ENCODE peak calls at places on chromosomes 6 and 20, in six cellular contexts. T is mesendoderm, I is H9, H is IMR-90, M is mesenchymal stem cell, F is H1. X is an unnamed sample.

GRCh38 chr6:26155066-26155925 is 68.1 kb downstream of the HFE start:
- DNase-seq in F (no peak), H (no peak), I (no peak), M (peak; percentile 31), T (peak; percentile 47), X (no peak)

GRCh38 chr6:138557147-138557546 is 57.9 kb upstream of the NHSL1 start:
- DNase-seq in H (no peak), F (no peak), I (no peak), T (no peak), M (no peak), X (no peak)

GRCh38 chr6:67854098-67854497 is 781.0 kb upstream of the ADGRB3 start:
- DNase-seq in I (no peak), H (no peak), T (peak; percentile 3), M (peak; percentile 18), F (no peak), X (no peak)

GRCh38 chr20:10537850-10538480 is 102.9 kb downstream of the SLX4IP start:
- DNase-seq in F (no peak), I (no peak), T (no peak), M (no peak), H (peak; percentile 73), X (no peak)

GRCh38 chr20:51335329-51335841 is 207.1 kb downstream of the NFATC2 start:
- DNase-seq in H (peak; percentile 100), I (no peak), M (peak; percentile 100), F (no peak), T (peak; percentile 96), X (no peak)

GRCh38 chr6:33840064-33840926 is 36.5 kb upstream of the MLN start:
- DNase-seq in M (peak; percentile 100), H (peak; percentile 98), T (peak; percentile 96), I (no peak), F (no peak), X (no peak)

GRCh38 chr6:26218824-26219223 is 131.6 kb downstream of the HFE start:
- DNase-seq in F (no peak), I (no peak), H (no peak), M (no peak), T (no peak), X (no peak)

GRCh38 chr6:129709909-129710721 is at the start of gene ARHGAP18:
- DNase-seq in M (peak; percentile 96), H (peak; percentile 89), I (peak; percentile 91), T (peak; percentile 95), F (peak; percentile 70), X (peak; percentile 86)

GRCh38 chr20:58384821-58385220 is 4.2 kb upstream of the VAPB start:
- DNase-seq in H (no peak), F (no peak), M (no peak), I (peak; percentile 7), T (no peak), X (no peak)

GRCh38 chr6:163159689-163160088 is 254.8 kb upstream of the QKI start:
- DNase-seq in I (no peak), F (no peak), M (no peak), T (no peak), H (no peak), X (no peak)

GRCh38 chr20:11204926-11205768 is 531.3 kb upstream of the JAG1 start:
- DNase-seq in F (peak; percentile 33), M (peak; percentile 74), H (peak; percentile 71), I (peak; percentile 69), T (peak; percentile 86), X (peak; percentile 56)

DNA sequence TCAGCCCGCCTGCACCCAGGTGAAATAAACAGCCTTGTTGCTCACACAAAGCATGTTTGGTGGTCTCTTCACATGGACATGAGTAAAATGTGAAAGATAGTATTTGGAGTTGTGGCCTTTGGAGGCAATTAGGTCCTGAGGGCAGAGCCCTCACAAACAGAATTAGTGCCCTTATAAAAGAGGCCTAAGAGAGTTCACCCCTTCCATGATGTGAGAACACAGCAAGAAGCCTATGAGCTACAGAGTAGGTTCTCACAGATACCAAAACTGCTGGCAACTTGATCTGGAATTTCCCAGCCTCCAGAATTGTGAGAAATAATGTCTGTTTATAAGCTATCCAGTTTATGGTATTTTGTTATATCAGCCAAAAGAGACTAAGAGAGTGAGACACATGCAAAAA is 74.5 kb downstream of the TRDN start:
- DNase-seq in H (no peak), T (peak; percentile 52), I (no peak), F (no peak), M (no peak), X (no peak)
- H2BK15ac ChIP-seq in H (no peak overlapping the region), T (no peak overlapping the region), I (no peak overlapping the region), F (no peak overlapping the region), M (no peak overlapping the region), X (no peak overlapping the region)

GRCh38 chr20:63553251-63553932 is 567 bp upstream of the FNDC11 start:
- DNase-seq in M (peak; percentile 89), I (peak; percentile 95), H (peak; percentile 83), T (peak; percentile 91), F (peak; percentile 92), X (peak; percentile 92)
- H3K18ac ChIP-seq in M (peak overlapping the region; percentile 75), I (no peak overlapping the region), H (no peak overlapping the region), T (peak overlapping the region; percentile 62), F (no peak overlapping the region), X (peak overlapping the region; percentile 99)

GRCh38 chr6:75283907-75284284 is 696 bp downstream of the TMEM30A start:
- DNase-seq in I (no peak), M (no peak), F (no peak), T (peak; percentile 16), H (no peak), X (no peak)
- H2BK15ac ChIP-seq in I (no peak overlapping the region), M (no peak overlapping the region), F (no peak overlapping the region), T (no peak overlapping the region), H (peak overlapping the region; percentile 93), X (no peak overlapping the region)

GRCh38 chr6:146359123-146359522 is 184.5 kb upstream of the RAB32 start:
- DNase-seq in F (no peak), H (no peak), T (no peak), M (no peak), I (no peak), X (no peak)
- H3K18ac ChIP-seq in F (no peak overlapping the region), H (no peak overlapping the region), T (peak overlapping the region; percentile 73), M (no peak overlapping the region), I (no peak overlapping the region), X (no peak overlapping the region)

GRCh38 chr20:13025181-13025580 is 16.4 kb downstream of the SPTLC3 start:
- DNase-seq in F (no peak), T (peak; percentile 62), I (no peak), M (no peak), H (no peak), X (no peak)
- H2BK15ac ChIP-seq in F (no peak overlapping the region), T (no peak overlapping the region), I (no peak overlapping the region), M (no peak overlapping the region), H (no peak overlapping the region), X (no peak overlapping the region)

GRCh38 chr6:27866370-27867050 is 45.7 kb downstream of the OR2B2 start:
- DNase-seq in F (no peak), T (peak; percentile 90), H (peak; percentile 68), I (peak; percentile 45), M (peak; percentile 86), X (peak; percentile 59)
- H3K18ac ChIP-seq in F (peak overlapping the region; percentile 86), T (peak overlapping the region; percentile 92), H (no peak overlapping the region), I (peak overlapping the region; percentile 79), M (no peak overlapping the region), X (peak overlapping the region; percentile 39)

GRCh38 chr20:38046572-38046971 is 13.0 kb downstream of the RPRD1B start:
- DNase-seq in F (no peak), I (peak; percentile 33), T (peak; percentile 67), H (no peak), M (no peak), X (no peak)
- H2BK15ac ChIP-seq in F (no peak overlapping the region), I (no peak overlapping the region), T (no peak overlapping the region), H (no peak overlapping the region), M (no peak overlapping the region), X (no peak overlapping the region)

GRCh38 chr20:32474009-32474716 is 111.0 kb downstream of the NOL4L start:
- DNase-seq in F (no peak), H (no peak), I (no peak), M (no peak), T (no peak), X (no peak)

GRCh38 chr20:32472581-32473207 is 112.4 kb downstream of the NOL4L start:
- DNase-seq in H (no peak), T (no peak), M (no peak), I (no peak), F (no peak), X (no peak)

GRCh38 chr20:32474967-32475819 is 109.9 kb downstream of the NOL4L start:
- DNase-seq in T (peak; percentile 86), I (peak; percentile 66), M (peak; percentile 95), F (no peak), H (peak; percentile 91), X (peak; percentile 49)

GRCh38 chr20:32473231-32474008 is 111.7 kb downstream of the NOL4L start:
- DNase-seq in M (no peak), I (no peak), T (no peak), H (no peak), F (no peak), X (peak; percentile 82)

DNA sequence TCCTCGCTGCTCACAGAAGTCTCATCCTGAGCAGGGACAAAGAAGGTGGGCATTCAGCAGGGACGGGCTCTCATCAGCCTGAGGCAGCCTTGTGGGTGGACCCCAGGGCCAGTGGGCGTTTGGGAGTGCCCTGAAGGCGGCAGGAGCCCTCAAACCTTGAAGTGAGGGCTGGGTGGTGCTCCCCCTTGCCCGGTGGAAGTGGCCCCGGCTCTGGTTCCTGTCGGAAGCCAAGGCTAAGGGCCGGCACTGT is 110.5 kb downstream of the NOL4L start:
- DNase-seq in I (no peak), M (peak; percentile 22), F (no peak), H (no peak), T (no peak), X (no peak)
- H3K18ac ChIP-seq in I (no peak overlapping the region), M (peak overlapping the region; percentile 74), F (peak overlapping the region; percentile 19), H (peak overlapping the region; percentile 14), T (peak overlapping the region; percentile 76), X (peak overlapping the region; percentile 99)

GRCh38 chr20:18527339-18527738 is 19.6 kb downstream of the SEC23B start:
- DNase-seq in I (no peak), F (no peak), M (no peak), H (no peak), T (no peak), X (no peak)

GRCh38 chr20:18527836-18528235 is 20.1 kb downstream of the SEC23B start:
- DNase-seq in M (peak; percentile 4), F (no peak), H (peak; percentile 75), I (no peak), T (no peak), X (no peak)

GRCh38 chr20:18524646-18525045 is 16.9 kb downstream of the SEC23B start:
- DNase-seq in T (no peak), H (peak; percentile 68), M (peak; percentile 30), F (no peak), I (no peak), X (no peak)

DNA sequence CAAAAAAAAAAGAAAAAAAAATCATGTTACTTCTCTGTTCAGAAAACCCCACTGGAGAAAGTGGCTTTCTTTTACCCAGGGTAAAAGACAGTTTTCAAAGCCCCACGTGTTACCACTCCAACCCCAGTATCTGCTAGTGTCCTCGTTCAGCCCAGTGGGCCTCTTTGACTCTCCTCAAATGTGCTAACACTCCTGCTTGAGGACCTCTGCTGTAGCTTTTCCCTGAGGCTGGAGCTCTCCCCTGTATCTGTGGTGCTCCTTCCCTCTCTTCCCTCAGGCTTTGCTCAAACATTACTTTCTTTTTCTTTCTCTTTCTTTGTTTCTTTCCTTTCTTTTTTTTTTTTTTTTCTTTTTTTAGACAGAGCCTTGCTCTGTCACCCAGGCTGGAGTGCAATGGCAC is 15.3 kb downstream of the SEC23B start:
- DNase-seq in I (no peak), F (no peak), T (no peak), H (no peak), M (no peak), X (no peak)
- H2BK15ac ChIP-seq in I (no peak overlapping the region), F (no peak overlapping the region), T (no peak overlapping the region), H (peak overlapping the region; percentile 84), M (no peak overlapping the region), X (no peak overlapping the region)